ENCODE peak calls at places on chromosomes 2 and 18, in five cellular contexts. K, Z, M, B and V are unnamed samples. For H3K4me1, the result is how much of the 10 kb centered on the place peaks cover.

GRCh38 chr2:54879598-54880355 is 156.3 kb downstream of the EML6 start:
- DNase-seq in K (peak), Z (peak), M (no peak), B (no peak), V (no peak)

GRCh38 chr2:207801259-207801658 is 31.6 kb upstream of the FZD5 start:
- DNase-seq in K (no peak), Z (no peak), M (no peak), B (no peak), V (peak)

GRCh38 chr2:177338177-177338721 is 54.3 kb upstream of the AGPS start:
- DNase-seq in K (no peak), Z (no peak), M (no peak), B (peak), V (no peak)

GRCh38 chr2:233005096-233005495 is 8.0 kb downstream of the NGEF start:
- DNase-seq in K (no peak), Z (no peak), M (no peak), B (no peak), V (no peak)

GRCh38 chr2:237967463-237967871 is 653 bp downstream of the UBE2F start:
- DNase-seq in K (peak), Z (peak), M (peak), B (no peak), V (peak)

GRCh38 chr2:161353543-161353942 is 45.3 kb downstream of the PSMD14 start:
- DNase-seq in K (no peak), Z (no peak), M (no peak), B (no peak), V (no peak)

GRCh38 chr18:42586603-42587002 is 528.9 kb downstream of the RIT2 start:
- DNase-seq in K (no peak), Z (no peak), M (no peak), B (no peak), V (no peak)

GRCh38 chr2:191894681-191895147 is 47.8 kb upstream of the CAVIN2 start:
- DNase-seq in K (no peak), Z (no peak), M (no peak), B (peak), V (no peak)

GRCh38 chr2:23423062-23423872 is 38.3 kb downstream of the KLHL29 start:
- DNase-seq in K (no peak), Z (no peak), M (no peak), B (no peak), V (no peak)

GRCh38 chr2:108031471-108031941 is 45.2 kb downstream of the SLC5A7 start:
- DNase-seq in K (no peak), Z (no peak), M (no peak), B (no peak), V (no peak)

GRCh38 chr2:46780411-46780800 is 135.2 kb downstream of the MCFD2 start:
- DNase-seq in K (peak), Z (no peak), M (peak), B (peak), V (no peak)

GRCh38 chr2:1777792-1778191 is 33.5 kb upstream of the PXDN start:
- DNase-seq in K (no peak), Z (no peak), M (no peak), B (no peak), V (no peak)

GRCh38 chr2:16015210-16015902 is 75.0 kb downstream of the MYCN start:
- DNase-seq in K (no peak), Z (no peak), M (no peak), B (no peak), V (no peak)

GRCh38 chr2:9330639-9331270 is 92.6 kb downstream of the ITGB1BP1 start:
- DNase-seq in K (no peak), Z (no peak), M (no peak), B (no peak), V (no peak)

GRCh38 chr2:208280933-208281332 is 14.9 kb downstream of the PIKFYVE start:
- DNase-seq in K (no peak), Z (no peak), M (no peak), B (peak), V (no peak)

GRCh38 chr2:146801886-146802285 is 1042.9 kb upstream of the ACVR2A start:
- DNase-seq in K (no peak), Z (no peak), M (no peak), B (no peak), V (no peak)

GRCh38 chr2:159124931-159125467 is 156.6 kb downstream of the TANC1 start:
- DNase-seq in K (peak), Z (no peak), M (no peak), B (no peak), V (no peak)

GRCh38 chr2:200319587-200320337 is 13.3 kb downstream of the SPATS2L start:
- DNase-seq in K (no peak), Z (no peak), M (no peak), B (peak), V (peak)

GRCh38 chr2:113266431-113266830 is 12.3 kb downstream of the PAX8 start:
- DNase-seq in K (no peak), Z (no peak), M (no peak), B (no peak), V (no peak)

GRCh38 chr2:63587814-63588384 is 378 bp downstream of the WDPCP start:
- DNase-seq in K (no peak), Z (no peak), M (no peak), B (no peak), V (no peak)

GRCh38 chr2:28164280-28164801 is 228.3 kb upstream of the FOSL2 start:
- DNase-seq in K (no peak), Z (no peak), M (peak), B (peak), V (no peak)

GRCh38 chr2:130836501-130837174 is at the start of gene ARHGEF4:
- DNase-seq in K (peak), Z (peak), M (no peak), B (no peak), V (peak)

GRCh38 chr18:39414009-39414700 is 1848.6 kb upstream of the CELF4 start:
- DNase-seq in K (no peak), Z (no peak), M (no peak), B (peak), V (no peak)

GRCh38 chr2:227595797-227596196 is 2.9 kb upstream of the SCYGR2 start:
- DNase-seq in K (no peak), Z (no peak), M (no peak), B (no peak), V (no peak)

GRCh38 chr2:33022989-33023731 is 76.4 kb downstream of the LTBP1 start:
- DNase-seq in K (no peak), Z (no peak), M (no peak), B (peak), V (peak)

GRCh38 chr2:25250331-25251031 is 82.1 kb upstream of the POMC start:
- DNase-seq in K (no peak), Z (peak), M (no peak), B (peak), V (no peak)

GRCh38 chr2:200471324-200471848 is 38.5 kb downstream of the KCTD18 start:
- DNase-seq in K (peak), Z (peak), M (no peak), B (peak), V (no peak)

GRCh38 chr2:71602581-71602980 is 149.2 kb downstream of the DYSF start:
- DNase-seq in K (no peak), Z (no peak), M (peak), B (no peak), V (no peak)

GRCh38 chr2:65420712-65421431 is 11.5 kb downstream of the SPRED2 start:
- DNase-seq in K (peak), Z (no peak), M (no peak), B (peak), V (peak)

GRCh38 chr2:190837417-190837816 is 43.2 kb upstream of the GLS start:
- DNase-seq in K (no peak), Z (no peak), M (no peak), B (peak), V (no peak)

GRCh38 chr2:173109253-173110188 is 33.9 kb downstream of the MAP3K20 start:
- DNase-seq in K (no peak), Z (no peak), M (no peak), B (peak), V (no peak)

GRCh38 chr2:229851870-229852269 is 69.9 kb downstream of the TRIP12 start:
- DNase-seq in K (no peak), Z (no peak), M (no peak), B (no peak), V (no peak)

GRCh38 chr2:186486651-186487647 is 889 bp downstream of the ZC3H15 start:
- DNase-seq in K (no peak), Z (peak), M (no peak), B (peak), V (no peak)

GRCh38 chr18:47720741-47721140 is 209.7 kb downstream of the SMAD2 start:
- DNase-seq in K (no peak), Z (no peak), M (no peak), B (no peak), V (no peak)

GRCh38 chr2:187174582-187174981 is 273.5 kb downstream of the CALCRL start:
- DNase-seq in K (no peak), Z (no peak), M (no peak), B (no peak), V (peak)

GRCh38 chr2:128715360-128715759 is 396.7 kb upstream of the HS6ST1 start:
- DNase-seq in K (no peak), Z (no peak), M (no peak), B (no peak), V (no peak)

DNA sequence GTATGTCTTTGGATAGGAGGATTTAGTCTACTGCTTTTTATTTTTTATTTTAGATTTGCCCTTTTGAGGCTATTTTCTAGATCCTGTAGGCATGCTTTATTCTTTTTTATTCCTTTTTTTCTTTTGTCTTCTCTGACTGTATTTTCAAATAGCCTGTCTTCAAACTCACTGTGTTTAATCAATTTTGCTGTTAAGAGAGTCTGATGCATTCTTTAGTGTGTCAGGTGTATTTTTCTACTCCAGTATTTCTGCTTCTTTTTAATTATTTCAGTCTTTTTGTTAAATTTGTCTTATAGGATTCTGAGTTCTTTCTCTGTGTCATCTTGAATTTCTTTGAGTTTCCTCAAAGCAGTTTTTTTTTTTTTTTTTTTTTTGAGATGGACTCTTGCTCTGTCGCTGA is 113.5 kb downstream of the NAT8 start:
- DNase-seq in K (no peak), Z (no peak), M (no peak), B (no peak), V (no peak)
- TF ChIP-seq CTCF in K (no peak), Z (no peak), M (no peak), B (no peak), V (no peak)

GRCh38 chr18:8946046-8946838 is 156.3 kb upstream of the NDUFV2 start:
- DNase-seq in K (no peak), Z (no peak), M (no peak), B (peak), V (no peak)

GRCh38 chr18:8948471-8949149 is 153.9 kb upstream of the NDUFV2 start:
- DNase-seq in K (no peak), Z (no peak), M (no peak), B (peak), V (no peak)

GRCh38 chr18:8948011-8948410 is 154.5 kb upstream of the NDUFV2 start:
- DNase-seq in K (no peak), Z (no peak), M (no peak), B (no peak), V (no peak)

GRCh38 chr18:8949206-8949605 is 153.3 kb upstream of the NDUFV2 start:
- DNase-seq in K (no peak), Z (no peak), M (no peak), B (no peak), V (no peak)

GRCh38 chr18:8947576-8947975 is 154.9 kb upstream of the NDUFV2 start:
- DNase-seq in K (no peak), Z (no peak), M (no peak), B (no peak), V (no peak)
- H3K4me1 ChIP-seq in K (under half), Z (under half), M (under half), B (under half), V (under half)

DNA sequence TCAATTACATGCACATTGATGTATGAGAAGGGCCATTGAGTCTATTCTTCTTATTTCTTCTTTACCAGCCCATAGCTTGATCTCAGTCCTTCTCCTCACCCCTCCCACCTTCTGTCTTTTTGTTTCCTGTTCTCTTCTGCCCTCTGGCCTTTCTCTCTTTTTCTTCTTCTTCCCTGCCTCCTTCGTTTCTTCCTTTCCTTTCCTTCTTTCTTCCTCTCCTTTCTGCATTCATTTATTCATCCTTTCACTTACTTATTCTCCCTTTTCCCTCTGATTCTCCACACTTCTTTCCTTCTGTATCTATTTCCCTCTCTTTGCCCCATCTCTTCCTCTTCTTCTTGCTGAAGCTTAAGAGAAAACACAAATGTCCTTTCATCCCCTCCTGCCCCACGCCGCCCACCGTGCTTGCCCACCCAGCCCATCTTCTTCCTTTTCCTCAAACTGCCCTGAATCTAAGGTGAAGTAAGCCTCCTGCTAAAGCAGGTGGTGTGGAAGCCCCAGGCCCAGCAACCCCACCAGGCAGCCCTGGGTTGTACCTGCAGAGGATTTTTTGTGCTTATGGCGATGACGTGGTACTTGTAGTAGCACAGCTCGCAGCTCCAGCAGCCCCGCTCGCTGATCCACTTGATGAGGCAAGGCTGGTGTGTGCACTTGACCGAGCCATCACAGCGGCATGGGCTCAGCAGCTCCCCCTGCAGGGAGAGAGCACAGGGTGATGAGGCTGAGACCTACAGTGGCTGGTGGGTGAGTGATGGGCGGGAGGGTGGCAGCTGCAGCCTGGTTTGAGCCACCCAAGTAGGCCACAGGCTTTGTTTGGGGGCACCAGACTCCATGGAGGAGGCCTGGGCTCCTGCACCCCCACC is 89.0 kb downstream of the MARCHF4 start:
- DNase-seq in K (no peak), Z (peak), M (no peak), B (no peak), V (peak)
- TF ChIP-seq CTCF in K (no peak), Z (peak), M (no peak), B (no peak), V (peak)

GRCh38 chr2:197246405-197246804 is 64.2 kb downstream of the ANKRD44 start:
- DNase-seq in K (no peak), Z (no peak), M (no peak), B (no peak), V (no peak)
- H3K4me1 ChIP-seq in K (under half), Z (under half), M (under half), B (under half), V (under half)

GRCh38 chr2:105888625-105889024 is 143.9 kb downstream of the NCK2 start:
- DNase-seq in K (no peak), Z (no peak), M (no peak), B (no peak), V (peak)
- TF ChIP-seq CTCF in K (no peak), Z (no peak), M (no peak), B (no peak), V (peak)

DNA sequence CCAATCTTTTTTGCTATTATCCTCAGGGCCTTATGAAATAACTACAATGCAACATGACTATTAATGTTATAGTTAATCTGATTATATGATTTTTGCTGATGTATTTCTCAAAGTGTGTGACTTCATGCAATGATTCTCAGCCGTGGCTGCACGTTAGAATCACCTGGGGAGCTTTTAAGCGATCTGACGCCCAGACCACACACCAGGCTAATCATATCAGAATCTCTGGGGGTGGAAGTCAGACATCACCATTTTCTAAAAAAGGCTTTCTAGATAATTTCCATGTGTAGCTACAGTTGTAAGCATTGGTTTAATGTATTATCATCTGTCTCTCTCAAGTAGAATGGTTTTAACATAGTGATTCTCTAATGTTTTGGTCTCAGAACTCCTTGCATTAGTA is 5.5 kb upstream of the QPCT start:
- DNase-seq in K (no peak), Z (no peak), M (no peak), B (no peak), V (no peak)
- H3K4me1 ChIP-seq in K (under half), Z (under half), M (under half), B (under half), V (under half)